ENCODE peak calls at places on chromosomes 13 and 19, in four cellular contexts. G is A172, M is AG10803, B is body of pancreas. O is an unnamed sample.

GRCh38 chr13:31945202-31945978 is 86.2 kb upstream of the FRY start:
- DNase-seq in G (peak; percentile 55), M (peak; percentile 96), B (peak; percentile 84), O (peak; percentile 42)

GRCh38 chr13:60334310-60334709 is 62.7 kb upstream of the TDRD3 start:
- DNase-seq in G (no peak), M (no peak), B (no peak), O (no peak)

GRCh38 chr13:27043013-27043412 is 128.6 kb downstream of the USP12 start:
- DNase-seq in G (peak; percentile 94), M (peak; percentile 97), B (no peak), O (peak; percentile 93)

GRCh38 chr19:37251308-37252229 is 33.6 kb downstream of the ZNF383 start:
- DNase-seq in G (peak; percentile 96), M (peak; percentile 99), B (peak; percentile 68), O (peak; percentile 95)

GRCh38 chr19:58545286-58546068 is 1.6 kb downstream of the TRIM28 start:
- DNase-seq in G (no peak), M (no peak), B (no peak), O (no peak)

GRCh38 chr13:48559638-48560320 is 26.9 kb upstream of the RCBTB2 start:
- DNase-seq in G (peak; percentile 27), M (peak; percentile 23), B (no peak), O (no peak)

GRCh38 chr19:30345686-30346085 is 26.5 kb upstream of the ZNF536 start:
- DNase-seq in G (no peak), M (no peak), B (no peak), O (no peak)

GRCh38 chr19:5452594-5453565 is 2.3 kb upstream of the ZNRF4 start:
- DNase-seq in G (no peak), M (peak; percentile 8), B (no peak), O (peak; percentile 56)

GRCh38 chr19:17035842-17036424 is 9.3 kb upstream of the CPAMD8 start:
- DNase-seq in G (no peak), M (no peak), B (no peak), O (no peak)